ENCODE peak calls at places on chromosomes 12 and 14, in ten cellular contexts. One of them, this sample, is unnamed.

GRCh38 chr12:32115404-32116104 is 8.9 kb downstream of the BICD1 start:
- DNase-seq in activated CD8-positive, alpha-beta memory T cell treated with anti-CD3 and anti-CD28 coated beads, Interleukin-2, amount 50 U/mL, for 4 hours: no peak
- DNase-seq in stimulated activated CD8-positive, alpha-beta memory T cell treated with anti-CD3 and anti-CD28 coated beads, Interleukin-15, amount 100 ng/mL, for 1 hour: no peak
- DNase-seq in fibroblast of mammary gland: peak; percentile 99
- DNase-seq in HEK293T: no peak
- DNase-seq in left ventricle myocardium superior: peak; percentile 68
- DNase-seq in nephron progenitor cell: no peak
- DNase-seq in lower lobe of right lung: no peak
- DNase-seq in GM12892: no peak
- DNase-seq in fibroblast of the conjunctiva: peak; percentile 98
- DNase-seq in this sample: no peak

GRCh38 chr12:116257826-116258225 is 19.7 kb downstream of the MED13L start:
- DNase-seq in nephron progenitor cell: no peak
- DNase-seq in activated CD8-positive, alpha-beta memory T cell treated with anti-CD3 and anti-CD28 coated beads, Interleukin-2, amount 50 U/mL, for 4 hours: no peak
- DNase-seq in fibroblast of the conjunctiva: no peak
- DNase-seq in HEK293T: no peak
- DNase-seq in lower lobe of right lung: no peak
- DNase-seq in fibroblast of mammary gland: no peak
- DNase-seq in stimulated activated CD8-positive, alpha-beta memory T cell treated with anti-CD3 and anti-CD28 coated beads, Interleukin-15, amount 100 ng/mL, for 1 hour: no peak
- DNase-seq in left ventricle myocardium superior: no peak
- DNase-seq in GM12892: no peak
- DNase-seq in this sample: no peak

GRCh38 chr12:19848426-19848825 is 409.1 kb downstream of the AEBP2 start:
- DNase-seq in lower lobe of right lung: no peak
- DNase-seq in fibroblast of mammary gland: no peak
- DNase-seq in HEK293T: no peak
- DNase-seq in GM12892: no peak
- DNase-seq in left ventricle myocardium superior: no peak
- DNase-seq in activated CD8-positive, alpha-beta memory T cell treated with anti-CD3 and anti-CD28 coated beads, Interleukin-2, amount 50 U/mL, for 4 hours: no peak
- DNase-seq in nephron progenitor cell: no peak
- DNase-seq in fibroblast of the conjunctiva: no peak
- DNase-seq in stimulated activated CD8-positive, alpha-beta memory T cell treated with anti-CD3 and anti-CD28 coated beads, Interleukin-15, amount 100 ng/mL, for 1 hour: no peak
- DNase-seq in this sample: no peak

GRCh38 chr14:79254069-79254775 is 957.1 kb downstream of the DIO2 start:
- DNase-seq in left ventricle myocardium superior: no peak
- DNase-seq in HEK293T: no peak
- DNase-seq in lower lobe of right lung: no peak
- DNase-seq in activated CD8-positive, alpha-beta memory T cell treated with anti-CD3 and anti-CD28 coated beads, Interleukin-2, amount 50 U/mL, for 4 hours: no peak
- DNase-seq in nephron progenitor cell: no peak
- DNase-seq in fibroblast of the conjunctiva: no peak
- DNase-seq in GM12892: no peak
- DNase-seq in fibroblast of mammary gland: peak; percentile 24
- DNase-seq in stimulated activated CD8-positive, alpha-beta memory T cell treated with anti-CD3 and anti-CD28 coated beads, Interleukin-15, amount 100 ng/mL, for 1 hour: no peak
- DNase-seq in this sample: no peak

GRCh38 chr14:104806625-104807465 is 5.9 kb downstream of the ZBTB42 start:
- DNase-seq in lower lobe of right lung: no peak
- DNase-seq in stimulated activated CD8-positive, alpha-beta memory T cell treated with anti-CD3 and anti-CD28 coated beads, Interleukin-15, amount 100 ng/mL, for 1 hour: no peak
- DNase-seq in left ventricle myocardium superior: no peak
- DNase-seq in GM12892: no peak
- DNase-seq in activated CD8-positive, alpha-beta memory T cell treated with anti-CD3 and anti-CD28 coated beads, Interleukin-2, amount 50 U/mL, for 4 hours: no peak
- DNase-seq in nephron progenitor cell: no peak
- DNase-seq in fibroblast of mammary gland: no peak
- DNase-seq in HEK293T: no peak
- DNase-seq in fibroblast of the conjunctiva: no peak
- DNase-seq in this sample: no peak

GRCh38 chr12:43795716-43796282 is 10.3 kb downstream of the TWF1 start:
- DNase-seq in GM12892: no peak
- DNase-seq in stimulated activated CD8-positive, alpha-beta memory T cell treated with anti-CD3 and anti-CD28 coated beads, Interleukin-15, amount 100 ng/mL, for 1 hour: no peak
- DNase-seq in fibroblast of mammary gland: no peak
- DNase-seq in fibroblast of the conjunctiva: no peak
- DNase-seq in nephron progenitor cell: no peak
- DNase-seq in HEK293T: no peak
- DNase-seq in activated CD8-positive, alpha-beta memory T cell treated with anti-CD3 and anti-CD28 coated beads, Interleukin-2, amount 50 U/mL, for 4 hours: no peak
- DNase-seq in left ventricle myocardium superior: no peak
- DNase-seq in lower lobe of right lung: no peak
- DNase-seq in this sample: no peak

GRCh38 chr12:33247625-33248024 is 192.0 kb downstream of the SYT10 start:
- DNase-seq in nephron progenitor cell: no peak
- DNase-seq in fibroblast of mammary gland: no peak
- DNase-seq in HEK293T: no peak
- DNase-seq in GM12892: no peak
- DNase-seq in stimulated activated CD8-positive, alpha-beta memory T cell treated with anti-CD3 and anti-CD28 coated beads, Interleukin-15, amount 100 ng/mL, for 1 hour: no peak
- DNase-seq in lower lobe of right lung: no peak
- DNase-seq in activated CD8-positive, alpha-beta memory T cell treated with anti-CD3 and anti-CD28 coated beads, Interleukin-2, amount 50 U/mL, for 4 hours: no peak
- DNase-seq in left ventricle myocardium superior: no peak
- DNase-seq in fibroblast of the conjunctiva: no peak
- DNase-seq in this sample: no peak

GRCh38 chr14:21202463-21203358 is 46.8 kb upstream of the OR5AU1 start:
- DNase-seq in fibroblast of the conjunctiva: no peak
- DNase-seq in fibroblast of mammary gland: no peak
- DNase-seq in stimulated activated CD8-positive, alpha-beta memory T cell treated with anti-CD3 and anti-CD28 coated beads, Interleukin-15, amount 100 ng/mL, for 1 hour: no peak
- DNase-seq in nephron progenitor cell: no peak
- DNase-seq in lower lobe of right lung: no peak
- DNase-seq in activated CD8-positive, alpha-beta memory T cell treated with anti-CD3 and anti-CD28 coated beads, Interleukin-2, amount 50 U/mL, for 4 hours: no peak
- DNase-seq in HEK293T: no peak
- DNase-seq in left ventricle myocardium superior: no peak
- DNase-seq in GM12892: no peak
- DNase-seq in this sample: no peak

GRCh38 chr14:38391334-38391733 is 135.4 kb upstream of the CLEC14A start:
- DNase-seq in lower lobe of right lung: no peak
- DNase-seq in fibroblast of the conjunctiva: no peak
- DNase-seq in nephron progenitor cell: no peak
- DNase-seq in GM12892: no peak
- DNase-seq in fibroblast of mammary gland: peak; percentile 77
- DNase-seq in left ventricle myocardium superior: no peak
- DNase-seq in HEK293T: no peak
- DNase-seq in activated CD8-positive, alpha-beta memory T cell treated with anti-CD3 and anti-CD28 coated beads, Interleukin-2, amount 50 U/mL, for 4 hours: no peak
- DNase-seq in stimulated activated CD8-positive, alpha-beta memory T cell treated with anti-CD3 and anti-CD28 coated beads, Interleukin-15, amount 100 ng/mL, for 1 hour: no peak
- DNase-seq in this sample: no peak

GRCh38 chr12:92133795-92134637 is 11.6 kb downstream of the BTG1 start:
- DNase-seq in left ventricle myocardium superior: no peak
- DNase-seq in HEK293T: no peak
- DNase-seq in fibroblast of the conjunctiva: no peak
- DNase-seq in nephron progenitor cell: no peak
- DNase-seq in fibroblast of mammary gland: no peak
- DNase-seq in GM12892: no peak
- DNase-seq in lower lobe of right lung: no peak
- DNase-seq in activated CD8-positive, alpha-beta memory T cell treated with anti-CD3 and anti-CD28 coated beads, Interleukin-2, amount 50 U/mL, for 4 hours: no peak
- DNase-seq in stimulated activated CD8-positive, alpha-beta memory T cell treated with anti-CD3 and anti-CD28 coated beads, Interleukin-15, amount 100 ng/mL, for 1 hour: no peak
- DNase-seq in this sample: no peak

GRCh38 chr12:51705450-51705849 is 114.4 kb downstream of the SCN8A start:
- DNase-seq in GM12892: no peak
- DNase-seq in left ventricle myocardium superior: no peak
- DNase-seq in nephron progenitor cell: no peak
- DNase-seq in stimulated activated CD8-positive, alpha-beta memory T cell treated with anti-CD3 and anti-CD28 coated beads, Interleukin-15, amount 100 ng/mL, for 1 hour: no peak
- DNase-seq in HEK293T: no peak
- DNase-seq in lower lobe of right lung: no peak
- DNase-seq in fibroblast of the conjunctiva: no peak
- DNase-seq in activated CD8-positive, alpha-beta memory T cell treated with anti-CD3 and anti-CD28 coated beads, Interleukin-2, amount 50 U/mL, for 4 hours: no peak
- DNase-seq in fibroblast of mammary gland: peak; percentile 39
- DNase-seq in this sample: no peak

GRCh38 chr12:57464569-57464968 is 5.0 kb downstream of the GLI1 start:
- DNase-seq in fibroblast of mammary gland: no peak
- DNase-seq in left ventricle myocardium superior: no peak
- DNase-seq in lower lobe of right lung: no peak
- DNase-seq in nephron progenitor cell: no peak
- DNase-seq in stimulated activated CD8-positive, alpha-beta memory T cell treated with anti-CD3 and anti-CD28 coated beads, Interleukin-15, amount 100 ng/mL, for 1 hour: no peak
- DNase-seq in activated CD8-positive, alpha-beta memory T cell treated with anti-CD3 and anti-CD28 coated beads, Interleukin-2, amount 50 U/mL, for 4 hours: no peak
- DNase-seq in GM12892: no peak
- DNase-seq in fibroblast of the conjunctiva: no peak
- DNase-seq in HEK293T: no peak
- DNase-seq in this sample: no peak

GRCh38 chr12:86526060-86526595 is 269.9 kb upstream of the MGAT4C start:
- DNase-seq in fibroblast of the conjunctiva: no peak
- DNase-seq in fibroblast of mammary gland: no peak
- DNase-seq in left ventricle myocardium superior: no peak
- DNase-seq in nephron progenitor cell: no peak
- DNase-seq in activated CD8-positive, alpha-beta memory T cell treated with anti-CD3 and anti-CD28 coated beads, Interleukin-2, amount 50 U/mL, for 4 hours: no peak
- DNase-seq in HEK293T: no peak
- DNase-seq in stimulated activated CD8-positive, alpha-beta memory T cell treated with anti-CD3 and anti-CD28 coated beads, Interleukin-15, amount 100 ng/mL, for 1 hour: no peak
- DNase-seq in lower lobe of right lung: peak; percentile 26
- DNase-seq in GM12892: no peak
- DNase-seq in this sample: no peak

GRCh38 chr12:58064681-58065080 is 123.3 kb downstream of the ATP23 start:
- DNase-seq in GM12892: no peak
- DNase-seq in HEK293T: no peak
- DNase-seq in activated CD8-positive, alpha-beta memory T cell treated with anti-CD3 and anti-CD28 coated beads, Interleukin-2, amount 50 U/mL, for 4 hours: no peak
- DNase-seq in fibroblast of mammary gland: no peak
- DNase-seq in stimulated activated CD8-positive, alpha-beta memory T cell treated with anti-CD3 and anti-CD28 coated beads, Interleukin-15, amount 100 ng/mL, for 1 hour: no peak
- DNase-seq in lower lobe of right lung: no peak
- DNase-seq in fibroblast of the conjunctiva: no peak
- DNase-seq in left ventricle myocardium superior: no peak
- DNase-seq in nephron progenitor cell: no peak
- DNase-seq in this sample: no peak

GRCh38 chr14:24171422-24172260 is at the start of gene REC8:
- DNase-seq in fibroblast of the conjunctiva: peak; percentile 72
- DNase-seq in lower lobe of right lung: peak; percentile 87
- DNase-seq in stimulated activated CD8-positive, alpha-beta memory T cell treated with anti-CD3 and anti-CD28 coated beads, Interleukin-15, amount 100 ng/mL, for 1 hour: peak; percentile 53
- DNase-seq in fibroblast of mammary gland: peak; percentile 68
- DNase-seq in nephron progenitor cell: peak; percentile 85
- DNase-seq in GM12892: peak; percentile 89
- DNase-seq in left ventricle myocardium superior: peak; percentile 73
- DNase-seq in activated CD8-positive, alpha-beta memory T cell treated with anti-CD3 and anti-CD28 coated beads, Interleukin-2, amount 50 U/mL, for 4 hours: peak; percentile 61
- DNase-seq in HEK293T: no peak
- DNase-seq in this sample: peak; percentile 88

GRCh38 chr12:51403744-51404143 is 12.5 kb upstream of the GALNT6 start:
- DNase-seq in activated CD8-positive, alpha-beta memory T cell treated with anti-CD3 and anti-CD28 coated beads, Interleukin-2, amount 50 U/mL, for 4 hours: no peak
- DNase-seq in HEK293T: no peak
- DNase-seq in nephron progenitor cell: no peak
- DNase-seq in fibroblast of the conjunctiva: no peak
- DNase-seq in left ventricle myocardium superior: no peak
- DNase-seq in stimulated activated CD8-positive, alpha-beta memory T cell treated with anti-CD3 and anti-CD28 coated beads, Interleukin-15, amount 100 ng/mL, for 1 hour: no peak
- DNase-seq in fibroblast of mammary gland: no peak
- DNase-seq in lower lobe of right lung: peak; percentile 77
- DNase-seq in GM12892: no peak
- DNase-seq in this sample: no peak

GRCh38 chr12:72570601-72571000 is 298.4 kb downstream of the TRHDE start:
- DNase-seq in stimulated activated CD8-positive, alpha-beta memory T cell treated with anti-CD3 and anti-CD28 coated beads, Interleukin-15, amount 100 ng/mL, for 1 hour: no peak
- DNase-seq in fibroblast of the conjunctiva: no peak
- DNase-seq in nephron progenitor cell: peak; percentile 28
- DNase-seq in activated CD8-positive, alpha-beta memory T cell treated with anti-CD3 and anti-CD28 coated beads, Interleukin-2, amount 50 U/mL, for 4 hours: no peak
- DNase-seq in fibroblast of mammary gland: no peak
- DNase-seq in left ventricle myocardium superior: no peak
- DNase-seq in lower lobe of right lung: no peak
- DNase-seq in HEK293T: peak; percentile 10
- DNase-seq in GM12892: no peak
- DNase-seq in this sample: no peak

GRCh38 chr12:100168562-100168961 is 25.9 kb upstream of the BLTP3B start:
- DNase-seq in lower lobe of right lung: no peak
- DNase-seq in fibroblast of the conjunctiva: no peak
- DNase-seq in GM12892: no peak
- DNase-seq in HEK293T: no peak
- DNase-seq in left ventricle myocardium superior: no peak
- DNase-seq in fibroblast of mammary gland: no peak
- DNase-seq in activated CD8-positive, alpha-beta memory T cell treated with anti-CD3 and anti-CD28 coated beads, Interleukin-2, amount 50 U/mL, for 4 hours: no peak
- DNase-seq in nephron progenitor cell: no peak
- DNase-seq in stimulated activated CD8-positive, alpha-beta memory T cell treated with anti-CD3 and anti-CD28 coated beads, Interleukin-15, amount 100 ng/mL, for 1 hour: no peak
- DNase-seq in this sample: peak; percentile 27

GRCh38 chr12:106248849-106249371 is 1.1 kb upstream of the CKAP4 start:
- DNase-seq in left ventricle myocardium superior: peak; percentile 42
- DNase-seq in GM12892: no peak
- DNase-seq in nephron progenitor cell: no peak
- DNase-seq in fibroblast of the conjunctiva: no peak
- DNase-seq in stimulated activated CD8-positive, alpha-beta memory T cell treated with anti-CD3 and anti-CD28 coated beads, Interleukin-15, amount 100 ng/mL, for 1 hour: no peak
- DNase-seq in HEK293T: no peak
- DNase-seq in activated CD8-positive, alpha-beta memory T cell treated with anti-CD3 and anti-CD28 coated beads, Interleukin-2, amount 50 U/mL, for 4 hours: peak; percentile 42
- DNase-seq in lower lobe of right lung: peak; percentile 57
- DNase-seq in fibroblast of mammary gland: peak; percentile 75
- DNase-seq in this sample: peak; percentile 74

This sample was measured in activated effector memory CD4-positive, alpha-beta T cell treated with anti-CD3 and anti-CD28 coated beads, Interleukin-2, amount 50 U/mL, for 16 hours.